ENCODE peak calls at places on chromosomes 11 and 22, in six cellular contexts. B, A, Z, V, U and W are unnamed samples.

GRCh38 chr11:41836426-41836825 is 377.0 kb upstream of the LRRC4C start:
- DNase-seq in B (no peak), A (no peak), Z (no peak), V (no peak), U (no peak), W (no peak)

GRCh38 chr11:10490398-10491232 is 35.6 kb downstream of the AMPD3 start:
- DNase-seq in B (peak), A (peak), Z (no peak), V (peak), U (peak), W (peak)

GRCh38 chr11:43359432-43359818 is 705 bp downstream of the TTC17 start:
- DNase-seq in B (no peak), A (peak), Z (peak), V (peak), U (no peak), W (no peak)

GRCh38 chr11:19980957-19981669 is 179.2 kb downstream of the DBX1 start:
- DNase-seq in B (no peak), A (no peak), Z (no peak), V (peak), U (no peak), W (peak)

GRCh38 chr11:69460540-69461257 is 20.8 kb upstream of the LINC01488 start:
- DNase-seq in B (no peak), A (no peak), Z (no peak), V (no peak), U (no peak), W (no peak)

GRCh38 chr11:48004456-48004855 is 24.1 kb downstream of the PTPRJ start:
- DNase-seq in B (no peak), A (no peak), Z (no peak), V (no peak), U (no peak), W (no peak)

GRCh38 chr11:99773646-99774045 is 752.9 kb downstream of the CNTN5 start:
- DNase-seq in B (no peak), A (no peak), Z (no peak), V (no peak), U (no peak), W (no peak)

GRCh38 chr11:69450857-69451220 is 30.6 kb upstream of the LINC01488 start:
- DNase-seq in B (no peak), A (no peak), Z (no peak), V (no peak), U (no peak), W (no peak)

GRCh38 chr11:35144103-35144741 is 5.3 kb downstream of the CD44 start:
- DNase-seq in B (no peak), A (no peak), Z (peak), V (peak), U (peak), W (no peak)

GRCh38 chr11:10117709-10118341 is 176.2 kb downstream of the SBF2 start:
- DNase-seq in B (no peak), A (no peak), Z (no peak), V (no peak), U (no peak), W (no peak)

GRCh38 chr22:44191036-44191454 is 10.3 kb downstream of the PARVG start:
- DNase-seq in B (no peak), A (no peak), Z (no peak), V (no peak), U (no peak), W (no peak)

GRCh38 chr22:23834830-23835772 is 3.7 kb downstream of the DERL3 start:
- DNase-seq in B (no peak), A (no peak), Z (no peak), V (peak), U (peak), W (peak)

GRCh38 chr11:107858217-107859070 is at the start of gene SLC35F2:
- DNase-seq in B (no peak), A (peak), Z (peak), V (peak), U (peak), W (peak)

GRCh38 chr11:73315288-73316020 is 7.4 kb downstream of the ARHGEF17 start:
- DNase-seq in B (no peak), A (no peak), Z (no peak), V (no peak), U (no peak), W (peak)

GRCh38 chr11:68687986-68688385 is 3.6 kb downstream of the GAL start:
- DNase-seq in B (no peak), A (no peak), Z (no peak), V (no peak), U (no peak), W (no peak)

GRCh38 chr11:32420937-32421532 is 14.3 kb downstream of the WT1 start:
- DNase-seq in B (no peak), A (no peak), Z (peak), V (no peak), U (no peak), W (no peak)

GRCh38 chr22:44445731-44446130 is 52.3 kb downstream of the RTL6 start:
- DNase-seq in B (no peak), A (no peak), Z (no peak), V (no peak), U (no peak), W (no peak)

GRCh38 chr11:10797561-10797960 is 11.2 kb downstream of the EIF4G2 start:
- DNase-seq in B (no peak), A (no peak), Z (no peak), V (no peak), U (no peak), W (no peak)

GRCh38 chr11:11558826-11559225 is 63.0 kb downstream of the GALNT18 start:
- DNase-seq in B (no peak), A (no peak), Z (no peak), V (no peak), U (no peak), W (no peak)

GRCh38 chr22:19473578-19473977 is 5.4 kb downstream of the UFD1 start:
- DNase-seq in B (no peak), A (no peak), Z (no peak), V (no peak), U (no peak), W (no peak)

GRCh38 chr11:118277312-118277711 is 13.2 kb upstream of the MPZL2 start:
- DNase-seq in B (no peak), A (no peak), Z (no peak), V (no peak), U (peak), W (no peak)

DNA sequence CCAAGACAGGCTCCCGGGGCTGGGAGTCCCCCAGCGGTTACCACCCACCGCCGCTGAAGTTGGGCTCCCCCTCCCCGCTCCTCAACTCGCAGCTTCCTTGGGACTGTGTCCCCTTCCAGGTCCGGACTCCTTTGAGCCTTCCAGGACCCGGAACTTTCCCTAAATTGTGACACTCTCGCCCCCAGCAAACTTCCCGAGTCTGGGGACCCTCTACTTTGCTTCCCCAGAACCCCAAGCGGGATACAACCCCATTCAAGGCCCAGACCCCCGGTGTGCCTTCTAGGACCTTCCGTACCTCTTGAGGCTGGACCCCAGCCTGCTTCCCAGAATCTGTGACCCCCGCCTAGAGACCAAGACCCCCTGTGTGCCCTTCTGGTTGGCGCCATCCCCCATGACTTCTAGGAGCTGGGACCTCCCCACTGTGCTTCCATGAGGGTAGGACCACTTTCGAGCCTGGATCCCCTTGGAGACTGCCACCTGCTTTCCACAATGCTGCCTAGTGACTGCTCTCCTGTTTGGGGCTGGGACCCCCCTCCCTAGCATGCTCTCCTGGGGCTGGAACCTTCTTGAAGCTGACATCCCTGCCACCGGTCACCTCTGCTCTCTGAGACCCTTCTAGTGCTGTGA is 602 bp downstream of the MYRF start:
- DNase-seq in B (no peak), A (no peak), Z (no peak), V (no peak), U (no peak), W (peak)
- TF ChIP-seq CTCF in B (no peak), A (no peak), Z (no peak), V (no peak), U (no peak), W (no peak)

DNA sequence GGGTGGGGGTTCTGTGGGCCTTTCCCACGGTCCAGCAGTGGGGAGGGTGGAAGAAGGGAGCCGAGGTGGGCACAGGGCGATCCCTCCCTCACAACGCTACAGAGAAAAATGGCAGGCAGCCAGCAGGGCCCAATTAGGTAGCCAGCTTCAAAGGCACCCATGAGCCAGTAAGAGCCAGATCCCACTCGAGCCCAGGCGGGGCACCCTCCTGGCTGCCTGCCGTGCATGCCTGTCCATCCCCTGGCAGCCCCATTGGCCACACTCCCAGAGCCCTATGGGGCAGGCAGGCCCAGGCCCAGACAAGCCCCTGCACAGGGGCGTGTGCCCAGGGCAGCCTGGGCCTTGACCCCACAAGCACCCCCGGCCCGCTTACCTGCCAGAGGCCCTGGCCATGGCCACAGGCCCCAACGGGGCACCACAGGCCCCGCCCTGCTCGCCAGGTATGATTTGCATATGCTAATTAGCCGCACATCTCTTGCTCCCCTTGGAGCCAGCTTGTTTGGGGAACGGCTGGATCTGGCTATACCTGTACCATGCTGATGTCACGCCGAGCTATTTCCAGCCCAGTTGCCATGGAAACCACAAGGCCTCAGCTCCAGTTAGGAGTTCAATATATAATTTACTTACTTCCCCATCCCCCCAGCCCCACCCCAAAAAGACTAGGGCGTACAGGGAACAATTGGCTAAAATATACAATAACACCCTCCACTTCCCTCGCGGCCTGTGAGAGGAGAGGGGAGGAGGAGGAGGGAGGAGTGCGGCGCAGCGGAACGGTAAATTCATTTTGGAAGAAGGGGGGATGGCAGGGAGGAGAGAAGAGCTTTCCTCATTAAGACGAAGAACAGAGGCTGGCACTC is 47.5 kb upstream of the TCF20 start:
- DNase-seq in B (no peak), A (no peak), Z (no peak), V (peak), U (peak), W (no peak)
- TF ChIP-seq EP300 in B (no peak), A (no peak), Z (no peak), V (no peak), U (no peak), W (no peak)

GRCh38 chr22:32752868-32753520 is 48.5 kb upstream of the TIMP3 start:
- DNase-seq in B (no peak), A (no peak), Z (no peak), V (no peak), U (no peak), W (no peak)

GRCh38 chr22:32753591-32753990 is 47.9 kb upstream of the TIMP3 start:
- DNase-seq in B (no peak), A (no peak), Z (no peak), V (no peak), U (no peak), W (no peak)

GRCh38 chr22:32751065-32751739 is 50.3 kb upstream of the TIMP3 start:
- DNase-seq in B (no peak), A (no peak), Z (no peak), V (no peak), U (no peak), W (no peak)

GRCh38 chr22:32752326-32752725 is 49.2 kb upstream of the TIMP3 start:
- DNase-seq in B (no peak), A (no peak), Z (no peak), V (no peak), U (no peak), W (no peak)

DNA sequence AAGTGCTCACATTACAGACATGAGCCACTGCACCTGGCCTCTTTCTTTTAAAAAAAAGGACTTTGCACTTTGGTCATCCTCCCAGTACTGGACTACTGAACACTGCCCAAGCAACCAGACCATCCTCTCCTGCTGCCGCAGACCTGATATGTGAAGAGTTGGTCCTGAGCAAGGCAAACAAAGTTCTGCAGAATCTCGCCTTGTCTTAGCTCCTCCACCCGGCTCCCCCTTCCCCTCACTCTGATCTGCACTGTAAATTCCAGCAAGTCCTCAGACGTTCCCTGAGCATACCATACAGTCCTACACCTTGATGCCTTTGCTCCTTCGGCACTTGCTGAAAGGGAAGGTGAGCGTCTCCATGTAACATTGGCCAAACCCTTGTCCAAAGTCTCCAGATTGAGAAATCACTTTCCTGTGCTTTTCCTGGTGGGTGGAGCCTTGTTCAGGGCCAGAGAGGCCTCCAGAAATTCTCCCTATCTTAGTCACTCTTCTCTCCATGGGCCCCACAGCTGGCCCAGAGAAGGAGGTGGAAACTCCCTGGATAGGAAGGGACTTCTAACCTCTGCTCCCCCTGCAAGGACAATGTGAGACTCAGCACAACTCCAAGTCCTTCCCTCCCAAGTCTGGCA is 47.0 kb upstream of the TIMP3 start:
- DNase-seq in B (no peak), A (no peak), Z (no peak), V (peak), U (no peak), W (no peak)
- H3K27ac ChIP-seq in B (no peak), A (no peak), Z (no peak), V (no peak), U (no peak), W (no peak)

DNA sequence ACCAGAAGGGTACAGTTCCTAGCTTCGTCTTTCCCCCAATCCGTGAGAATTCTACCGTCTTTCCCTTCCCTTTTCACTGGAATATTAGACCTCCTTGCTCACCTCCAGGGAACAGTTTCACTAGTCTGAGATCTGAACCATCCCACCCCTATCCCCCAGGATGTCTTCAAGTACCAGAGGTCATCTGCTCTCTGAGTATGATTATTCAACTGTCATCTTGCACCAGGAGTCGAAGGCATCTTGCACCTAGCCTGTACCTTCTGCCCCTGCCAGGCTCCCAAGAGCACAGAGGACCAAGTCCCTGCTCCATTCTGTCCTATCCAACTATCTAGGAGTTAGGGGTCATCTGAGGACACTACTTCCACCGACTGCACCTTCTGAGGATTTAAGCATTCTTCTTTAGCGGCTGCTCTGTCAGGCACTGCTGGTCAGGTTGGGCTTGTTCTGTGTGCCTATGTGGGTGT is 804 bp downstream of the ACER3 start:
- DNase-seq in B (no peak), A (no peak), Z (no peak), V (no peak), U (no peak), W (no peak)
- TF ChIP-seq CTCF in B (no peak), A (peak), Z (no peak), V (no peak), U (no peak), W (no peak)

DNA sequence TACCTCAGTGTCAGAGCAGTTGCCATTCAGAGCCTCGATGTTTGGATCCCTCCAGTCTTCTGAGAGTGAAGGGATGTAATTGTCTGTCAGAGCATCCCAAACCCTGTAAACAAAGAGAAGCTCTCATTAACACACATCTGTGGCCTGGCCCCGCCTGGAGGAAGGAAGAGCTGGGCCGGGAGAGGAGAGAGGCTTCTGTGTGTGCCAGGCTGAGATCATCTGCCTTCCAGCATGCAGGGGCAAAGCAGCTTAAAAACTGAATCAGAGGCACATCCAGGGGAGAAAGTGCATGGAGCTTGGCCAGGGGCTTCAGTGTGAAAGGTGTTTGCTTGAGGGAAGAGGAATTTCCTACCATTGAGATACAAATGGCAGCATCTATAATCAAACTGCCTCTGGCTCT is 14.5 kb downstream of the FEZ1 start:
- DNase-seq in B (no peak), A (no peak), Z (no peak), V (no peak), U (no peak), W (no peak)
- TF ChIP-seq EP300 in B (no peak), A (no peak), Z (no peak), V (no peak), U (no peak), W (no peak)

GRCh38 chr22:45938913-45939312 is 38.0 kb downstream of the WNT7B start:
- DNase-seq in B (no peak), A (no peak), Z (no peak), V (no peak), U (no peak), W (no peak)
- H3K27ac ChIP-seq in B (no peak), A (no peak), Z (no peak), V (no peak), U (no peak), W (no peak)

GRCh38 chr11:61609970-61610347 is 29.1 kb upstream of the SYT7 start:
- DNase-seq in B (no peak), A (no peak), Z (no peak), V (no peak), U (peak), W (no peak)
- TF ChIP-seq CTCF in B (no peak), A (no peak), Z (no peak), V (peak), U (no peak), W (no peak)

GRCh38 chr11:134150195-134150903 is 73.4 kb downstream of the NCAPD3 start:
- DNase-seq in B (no peak), A (no peak), Z (no peak), V (peak), U (no peak), W (no peak)
- TF ChIP-seq EP300 in B (no peak), A (no peak), Z (no peak), V (peak), U (peak), W (no peak)